ENCODE peak calls at places on chromosomes 1 and 21, in eight cellular contexts. E is ovary, B is stomach, Z is suprapubic skin, I is sigmoid colon, M is SK-N-SH, U is tibial nerve, Y is transverse colon. X is an unnamed sample.

GRCh38 chr1:116697892-116698595 is 30.5 kb upstream of the IGSF3 start:
- DNase-seq in E (no peak), B (no peak), Z (no peak), I (no peak), M (no peak), U (no peak), Y (no peak), X (peak)

GRCh38 chr1:67431156-67431765 is 1.1 kb upstream of the SERBP1 start:
- DNase-seq in E (no peak), B (no peak), Z (no peak), I (no peak), M (no peak), U (no peak), Y (no peak), X (no peak)

GRCh38 chr1:74502432-74502831 is 10.0 kb downstream of the LRRC53 start:
- DNase-seq in E (no peak), B (no peak), Z (no peak), I (no peak), M (no peak), U (no peak), Y (no peak), X (no peak)

GRCh38 chr1:3251099-3251809 is 182.3 kb downstream of the PRDM16 start:
- DNase-seq in E (no peak), B (no peak), Z (no peak), I (no peak), M (no peak), U (no peak), Y (no peak), X (no peak)

GRCh38 chr1:3261007-3261968 is 192.3 kb downstream of the PRDM16 start:
- DNase-seq in E (no peak), B (peak), Z (no peak), I (no peak), M (no peak), U (no peak), Y (no peak), X (no peak)

GRCh38 chr1:66380452-66381212 is 153.3 kb upstream of the SGIP1 start:
- DNase-seq in E (no peak), B (peak), Z (no peak), I (no peak), M (no peak), U (no peak), Y (peak), X (no peak)

GRCh38 chr1:107867422-107867821 is 97.6 kb downstream of the VAV3 start:
- DNase-seq in E (no peak), B (no peak), Z (no peak), I (no peak), M (no peak), U (no peak), Y (no peak), X (no peak)

GRCh38 chr1:236009857-236010256 is 55.0 kb downstream of the NID1 start:
- DNase-seq in E (no peak), B (no peak), Z (no peak), I (no peak), M (no peak), U (no peak), Y (no peak), X (no peak)

GRCh38 chr1:121444096-121444495 is 259.3 kb downstream of the SRGAP2C start:
- DNase-seq in E (no peak), B (no peak), Z (no peak), I (no peak), M (no peak), U (no peak), Y (no peak), X (no peak)

GRCh38 chr1:165138960-165139359 is 217.6 kb downstream of the LMX1A start:
- DNase-seq in E (no peak), B (no peak), Z (no peak), I (no peak), M (no peak), U (no peak), Y (no peak), X (no peak)

GRCh38 chr1:44412591-44412990 is 7.5 kb downstream of the RNF220 start:
- DNase-seq in E (no peak), B (no peak), Z (no peak), I (no peak), M (no peak), U (no peak), Y (no peak), X (no peak)

GRCh38 chr1:54475357-54476230 is 69.4 kb upstream of the SSBP3 start:
- DNase-seq in E (peak), B (no peak), Z (no peak), I (no peak), M (peak), U (no peak), Y (no peak), X (no peak)

GRCh38 chr1:107972367-107972766 is 7.4 kb upstream of the VAV3 start:
- DNase-seq in E (no peak), B (no peak), Z (no peak), I (no peak), M (no peak), U (no peak), Y (no peak), X (no peak)

GRCh38 chr1:219174672-219175564 is 1.2 kb downstream of the LYPLAL1 start:
- DNase-seq in E (peak), B (no peak), Z (no peak), I (no peak), M (no peak), U (peak), Y (peak), X (no peak)

GRCh38 chr1:169676001-169676400 is 35.4 kb downstream of the SELL start:
- DNase-seq in E (no peak), B (peak), Z (no peak), I (no peak), M (no peak), U (no peak), Y (no peak), X (no peak)

GRCh38 chr1:184941735-184942134 is 32.6 kb downstream of the NIBAN1 start:
- DNase-seq in E (no peak), B (no peak), Z (no peak), I (no peak), M (no peak), U (no peak), Y (no peak), X (peak)

GRCh38 chr1:7591565-7591964 is 179.5 kb upstream of the VAMP3 start:
- DNase-seq in E (peak), B (peak), Z (peak), I (peak), M (no peak), U (no peak), Y (no peak), X (no peak)

GRCh38 chr21:45721656-45722055 is 78.1 kb downstream of the PCBP3 start:
- DNase-seq in E (no peak), B (no peak), Z (no peak), I (no peak), M (no peak), U (no peak), Y (no peak), X (no peak)

GRCh38 chr1:158150512-158150911 is 30.2 kb upstream of the CD1D start:
- DNase-seq in E (no peak), B (no peak), Z (no peak), I (no peak), M (no peak), U (no peak), Y (no peak), X (no peak)

GRCh38 chr1:154442006-154442740 is 37.0 kb downstream of the IL6R start:
- DNase-seq in E (no peak), B (no peak), Z (no peak), I (no peak), M (no peak), U (no peak), Y (no peak), X (no peak)
- H3K27ac ChIP-seq in E (no peak), B (peak), Z (no peak), I (peak), M (peak), U (no peak), Y (peak), X (peak)

GRCh38 chr1:226820935-226821718 is 49.3 kb upstream of the PSEN2 start:
- DNase-seq in E (peak), B (peak), Z (peak), I (peak), M (peak), U (peak), Y (peak), X (peak)
- TF ChIP-seq EP300 in E (peak), B (peak), Z (peak), I (peak), M (peak), U (peak), Y (peak), X (peak)

DNA sequence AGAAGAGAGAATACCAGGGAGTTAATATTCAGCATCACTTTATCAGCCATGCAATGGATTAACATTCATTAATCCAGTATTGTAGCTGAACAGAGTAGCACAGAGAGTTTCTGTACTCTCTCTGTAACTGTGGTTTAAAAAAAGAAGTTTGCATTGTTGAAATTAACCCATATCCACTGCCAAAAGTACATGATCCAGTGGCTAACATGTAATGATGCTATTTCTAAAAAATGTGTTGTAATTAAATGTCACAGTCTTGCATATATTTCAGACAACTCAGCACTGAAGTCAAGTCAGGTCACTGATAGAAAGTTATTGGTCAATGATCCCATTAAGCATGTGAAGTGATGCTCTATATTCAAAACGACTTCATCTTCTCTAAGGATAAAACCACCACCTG is 141.3 kb downstream of the NRIP1 start:
- DNase-seq in E (no peak), B (no peak), Z (no peak), I (no peak), M (no peak), U (no peak), Y (no peak), X (no peak)
- H3K27ac ChIP-seq in E (no peak), B (no peak), Z (no peak), I (no peak), M (no peak), U (no peak), Y (no peak), X (no peak)

GRCh38 chr1:31939484-31940329 is 1.5 kb upstream of the PTP4A2 start:
- DNase-seq in E (peak), B (peak), Z (no peak), I (no peak), M (peak), U (peak), Y (peak), X (no peak)
- TF ChIP-seq EP300 in E (no peak), B (no peak), Z (no peak), I (no peak), M (no peak), U (no peak), Y (no peak), X (no peak)

DNA sequence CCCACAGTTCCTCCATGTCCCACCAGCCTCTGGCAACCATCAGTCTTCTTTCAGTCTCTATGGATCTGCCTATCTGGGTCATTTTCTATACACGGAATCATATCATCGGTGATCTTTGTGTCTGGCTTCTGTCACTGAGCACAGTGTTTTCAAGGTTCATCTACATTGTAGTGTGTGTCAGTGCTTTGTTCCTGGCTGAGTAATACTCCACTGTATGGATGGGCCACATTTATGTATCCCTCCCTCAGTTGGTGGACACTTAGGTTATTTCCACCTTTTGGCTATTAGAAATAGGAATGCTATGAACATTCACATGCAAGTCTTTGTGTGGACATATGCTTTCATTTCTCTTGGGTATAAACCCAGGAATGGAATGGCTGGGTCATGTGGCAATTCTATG is 46.6 kb downstream of the RIPK4 start:
- DNase-seq in E (no peak), B (no peak), Z (no peak), I (no peak), M (no peak), U (no peak), Y (no peak), X (no peak)
- H3K27ac ChIP-seq in E (no peak), B (no peak), Z (no peak), I (no peak), M (no peak), U (no peak), Y (no peak), X (no peak)

GRCh38 chr1:40924767-40925166 is 54.7 kb upstream of the CTPS1 start:
- DNase-seq in E (no peak), B (no peak), Z (no peak), I (no peak), M (no peak), U (no peak), Y (no peak), X (no peak)

GRCh38 chr1:40929145-40929544 is 50.4 kb upstream of the CTPS1 start:
- DNase-seq in E (no peak), B (no peak), Z (no peak), I (peak), M (no peak), U (no peak), Y (no peak), X (no peak)

GRCh38 chr1:40925834-40926403 is 53.6 kb upstream of the CTPS1 start:
- DNase-seq in E (no peak), B (no peak), Z (no peak), I (peak), M (no peak), U (no peak), Y (no peak), X (no peak)

GRCh38 chr1:40928699-40929098 is 50.8 kb upstream of the CTPS1 start:
- DNase-seq in E (no peak), B (no peak), Z (no peak), I (peak), M (no peak), U (no peak), Y (no peak), X (no peak)

DNA sequence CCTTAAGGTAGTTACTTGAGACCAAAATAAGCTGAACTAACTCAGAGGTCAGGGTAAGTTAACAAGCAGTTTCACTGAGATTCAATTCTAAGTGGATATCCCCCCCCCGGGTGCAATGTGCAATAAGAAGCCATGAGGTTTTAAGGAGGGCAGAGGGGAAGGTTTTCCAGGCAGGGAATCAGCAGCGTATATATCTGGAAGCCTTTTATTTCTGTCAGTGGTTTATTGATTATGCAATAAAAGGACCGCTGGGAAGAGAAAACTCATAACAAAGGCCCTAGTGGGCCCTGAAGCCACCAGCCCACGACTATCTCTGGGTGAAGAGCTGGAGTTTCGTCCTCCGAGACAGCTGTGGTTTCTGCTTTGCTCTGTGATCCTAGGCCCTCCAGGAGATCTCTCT is 53.1 kb upstream of the CTPS1 start:
- DNase-seq in E (no peak), B (no peak), Z (no peak), I (peak), M (no peak), U (no peak), Y (no peak), X (no peak)
- TF ChIP-seq EP300 in E (no peak), B (no peak), Z (no peak), I (no peak), M (no peak), U (no peak), Y (no peak), X (no peak)

GRCh38 chr1:42933060-42933586 is 25.5 kb downstream of the SLC2A1 start:
- DNase-seq in E (no peak), B (no peak), Z (peak), I (no peak), M (no peak), U (no peak), Y (no peak), X (no peak)

GRCh38 chr1:42931911-42932422 is 26.7 kb downstream of the SLC2A1 start:
- DNase-seq in E (no peak), B (peak), Z (peak), I (peak), M (no peak), U (no peak), Y (peak), X (no peak)

GRCh38 chr1:42933610-42934009 is 25.1 kb downstream of the SLC2A1 start:
- DNase-seq in E (no peak), B (no peak), Z (peak), I (peak), M (no peak), U (no peak), Y (no peak), X (no peak)

GRCh38 chr1:42931108-42931539 is 27.5 kb downstream of the SLC2A1 start:
- DNase-seq in E (no peak), B (no peak), Z (peak), I (no peak), M (peak), U (no peak), Y (peak), X (no peak)

DNA sequence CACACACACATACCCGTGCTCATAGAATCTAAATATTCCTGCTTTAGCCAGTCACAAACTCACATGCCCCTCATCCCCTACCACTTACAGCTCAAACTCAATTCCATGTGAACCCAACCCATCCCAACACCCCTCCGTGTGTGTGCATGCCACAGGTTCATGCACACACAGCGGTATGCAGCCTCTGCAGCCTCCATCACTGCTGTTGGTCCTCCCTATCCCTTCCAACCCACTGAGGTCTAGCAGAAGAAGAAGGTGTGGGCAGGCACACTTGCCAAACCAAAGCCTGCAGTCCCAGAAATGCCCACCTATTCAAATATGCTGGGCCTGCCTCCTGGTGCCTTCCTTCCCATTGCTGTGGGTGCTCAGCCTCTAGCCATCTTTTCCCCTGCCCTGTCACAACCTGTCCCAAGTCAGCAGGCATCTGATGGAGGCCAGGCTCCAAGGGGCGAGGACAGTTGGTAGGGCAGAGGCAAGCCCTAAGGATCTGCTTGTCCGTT is 26.2 kb downstream of the SLC2A1 start:
- DNase-seq in E (no peak), B (no peak), Z (no peak), I (no peak), M (no peak), U (no peak), Y (no peak), X (no peak)
- H3K27ac ChIP-seq in E (no peak), B (peak), Z (peak), I (peak), M (no peak), U (no peak), Y (peak), X (peak)

X was measured in esophagus muscularis mucosa.